ENCODE peak calls at places on chromosomes 7 and 10, in eight cellular contexts. U is pancreas, R is PC-3, W is psoas muscle, Q is bronchial epithelial cell, O is foreskin fibroblast, C is dorsolateral prefrontal cortex, G is heart right ventricle. D is an unnamed sample.

GRCh38 chr10:6878067-6878412 is 298.0 kb upstream of the PRKCQ start:
- DNase-seq in R (no peak), W (no peak), Q (peak), O (peak), C (no peak), G (no peak), U (no peak), D (no peak)

GRCh38 chr7:50855526-50855925 is 72.8 kb upstream of the GRB10 start:
- DNase-seq in Q (no peak), C (no peak), U (no peak), W (no peak), O (no peak), G (no peak), R (no peak), D (no peak)

GRCh38 chr7:80807166-80807900 is 111.5 kb downstream of the SEMA3C start:
- DNase-seq in W (no peak), U (no peak), O (peak), C (no peak), G (no peak), R (no peak), Q (no peak), D (no peak)

GRCh38 chr7:130071701-130072622 is 1.6 kb downstream of the KLHDC10 start:
- DNase-seq in W (no peak), Q (peak), U (no peak), C (no peak), O (peak), G (peak), R (peak), D (peak)

GRCh38 chr10:116691544-116692126 is 50.7 kb downstream of the HSPA12A start:
- DNase-seq in R (no peak), U (no peak), O (no peak), G (peak), C (no peak), W (no peak), Q (no peak), D (peak)

GRCh38 chr10:97533888-97534287 is 35.2 kb downstream of the UBTD1 start:
- DNase-seq in Q (no peak), R (no peak), W (no peak), O (no peak), C (no peak), G (no peak), U (no peak), D (no peak)

GRCh38 chr10:77392236-77392721 is 245.3 kb downstream of the KCNMA1 start:
- DNase-seq in W (no peak), U (no peak), R (no peak), Q (peak), O (peak), G (no peak), C (no peak), D (no peak)

GRCh38 chr10:15060638-15061037 is 16.9 kb downstream of the OLAH start:
- DNase-seq in W (no peak), G (no peak), O (no peak), C (no peak), R (no peak), U (no peak), Q (no peak), D (no peak)

GRCh38 chr10:101270763-101271162 is 41.5 kb upstream of the LBX1 start:
- DNase-seq in W (no peak), R (no peak), U (no peak), C (no peak), O (no peak), G (no peak), Q (no peak), D (no peak)

GRCh38 chr7:137913985-137914384 is 67.2 kb upstream of the DGKI start:
- DNase-seq in U (no peak), C (no peak), Q (no peak), O (no peak), G (no peak), R (no peak), W (no peak), D (no peak)

GRCh38 chr10:73060738-73061635 is 35.7 kb downstream of the P4HA1 start:
- DNase-seq in W (no peak), R (peak), G (no peak), Q (peak), C (no peak), O (peak), U (no peak), D (no peak)
- TF ChIP-seq CTCF in W (peak), R (peak), G (peak), Q (peak), C (peak), O (peak), U (no peak), D (peak)

GRCh38 chr7:952548-953441 is 1.7 kb downstream of the ADAP1 start:
- DNase-seq in C (no peak), R (no peak), W (peak), O (no peak), G (no peak), Q (no peak), U (peak), D (no peak)
- H3K4me3 ChIP-seq in C (peak), R (peak), W (peak), O (no peak), G (peak), Q (peak), U (no peak), D (no peak)

GRCh38 chr7:27960415-27960814 is 220.2 kb downstream of the JAZF1 start:
- DNase-seq in U (no peak), Q (no peak), W (no peak), C (no peak), G (no peak), O (no peak), R (no peak), D (no peak)

GRCh38 chr7:27958933-27959548 is 219.1 kb downstream of the TAX1BP1 start:
- DNase-seq in O (no peak), U (no peak), G (no peak), W (no peak), R (no peak), Q (no peak), C (no peak), D (no peak)

GRCh38 chr7:27964840-27965239 is 215.8 kb downstream of the JAZF1 start:
- DNase-seq in Q (no peak), W (no peak), R (no peak), U (no peak), C (no peak), G (no peak), O (no peak), D (no peak)

GRCh38 chr7:27962250-27962649 is 218.3 kb downstream of the JAZF1 start:
- DNase-seq in Q (peak), G (no peak), W (no peak), U (no peak), O (peak), C (no peak), R (no peak), D (no peak)

DNA sequence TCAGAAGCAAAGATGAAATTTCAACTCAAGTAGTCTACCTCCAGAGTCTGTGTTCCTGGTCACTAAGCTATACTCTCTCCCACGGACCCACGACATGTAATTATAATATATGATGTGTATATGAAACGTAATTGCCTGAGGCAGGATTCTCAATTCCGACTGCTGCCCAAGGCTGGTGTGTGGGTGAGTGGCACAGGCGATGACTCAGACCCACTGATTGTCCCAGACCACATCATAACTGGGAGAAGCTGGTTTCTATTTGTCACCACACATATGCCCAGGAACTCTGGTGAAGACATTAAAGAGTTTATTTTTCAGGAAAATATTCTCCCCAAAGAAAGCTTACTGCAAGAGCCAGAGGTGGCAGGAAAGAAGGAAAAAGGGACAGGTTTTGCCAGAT is 219.3 kb downstream of the JAZF1 start:
- DNase-seq in C (no peak), Q (peak), U (no peak), O (peak), W (no peak), R (peak), G (no peak), D (no peak)
- TF ChIP-seq CTCF in C (no peak), Q (no peak), U (no peak), O (no peak), W (no peak), R (no peak), G (no peak), D (no peak)

DNA sequence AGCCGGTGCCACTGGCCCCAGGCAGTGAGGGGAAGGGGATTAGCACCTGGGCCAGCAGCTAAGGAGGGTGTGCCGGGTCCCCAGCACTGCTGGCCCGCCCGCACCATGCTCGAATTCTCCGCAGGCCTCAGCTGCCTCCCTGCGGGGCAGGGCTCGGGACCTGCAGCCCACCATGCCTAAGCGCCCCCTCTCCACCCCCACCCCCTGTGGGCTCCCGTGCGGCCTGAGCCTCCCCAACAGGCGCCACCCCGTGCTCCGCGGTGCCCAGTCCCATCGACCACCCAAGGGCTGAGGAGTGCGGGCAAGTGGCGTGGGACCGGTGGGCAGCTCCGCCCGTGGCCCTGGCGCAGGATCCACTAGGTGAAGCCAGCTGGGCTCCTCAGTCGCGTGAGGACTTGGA is 144.8 kb upstream of the CDCA7L start:
- DNase-seq in O (no peak), U (peak), C (no peak), R (no peak), Q (no peak), W (no peak), G (no peak), D (no peak)
- H3K4me3 ChIP-seq in O (no peak), U (no peak), C (no peak), R (no peak), Q (no peak), W (no peak), G (no peak), D (no peak)

DNA sequence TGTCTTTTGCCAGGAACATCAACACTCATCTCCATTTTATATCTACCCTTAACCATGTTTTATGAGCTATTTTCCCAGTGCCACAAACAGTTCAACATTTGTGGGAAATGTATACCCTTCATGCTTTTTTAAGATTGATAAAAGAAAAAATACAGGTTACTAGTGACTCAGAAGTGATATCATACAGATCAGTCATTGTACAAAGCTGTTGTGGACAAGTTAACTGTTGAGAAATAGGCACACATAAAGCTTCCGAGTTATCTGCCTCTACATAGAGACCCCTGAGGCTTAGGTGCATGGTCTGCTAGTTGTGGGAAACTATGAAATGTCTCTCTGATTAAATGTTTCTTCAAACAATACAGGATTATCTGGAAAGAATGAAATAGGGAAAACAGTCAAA is 96.3 kb downstream of the LSM5 start:
- DNase-seq in O (no peak), R (no peak), G (no peak), W (no peak), Q (peak), U (no peak), C (no peak), D (no peak)
- TF ChIP-seq CTCF in O (no peak), R (no peak), G (no peak), W (no peak), Q (no peak), U (no peak), C (no peak), D (no peak)

GRCh38 chr10:34523017-34523767 is 291.9 kb downstream of the PARD3 start:
- DNase-seq in U (no peak), W (no peak), G (no peak), C (no peak), O (peak), R (peak), Q (peak), D (no peak)

GRCh38 chr10:34520510-34520909 is 294.6 kb downstream of the PARD3 start:
- DNase-seq in Q (no peak), O (no peak), C (no peak), U (no peak), R (no peak), G (no peak), W (no peak), D (no peak)

GRCh38 chr10:34524369-34525091 is 290.6 kb downstream of the PARD3 start:
- DNase-seq in G (no peak), C (no peak), U (no peak), Q (no peak), W (no peak), R (no peak), O (no peak), D (no peak)

GRCh38 chr10:34520084-34520483 is 295.0 kb downstream of the PARD3 start:
- DNase-seq in R (peak), W (no peak), G (no peak), O (no peak), C (no peak), U (no peak), Q (peak), D (no peak)

GRCh38 chr10:34522542-34522941 is 292.6 kb downstream of the PARD3 start:
- DNase-seq in C (no peak), W (no peak), G (no peak), U (no peak), O (no peak), Q (no peak), R (peak), D (no peak)
- H3K4me3 ChIP-seq in C (no peak), W (no peak), G (no peak), U (no peak), O (no peak), Q (no peak), R (no peak), D (no peak)